ENCODE peak calls at places on chromosomes 7 and 10, in seven cellular contexts. B is GM23338, N is posterior cingulate gyrus, X is NCI-H1417, T is BE2C, O is sciatic nerve, P is upper lobe of right lung. U is an unnamed sample.

GRCh38 chr7:90720970-90721768 is 125.0 kb downstream of the CDK14 start:
- DNase-seq in T (no peak), B (peak), O (no peak), N (no peak), X (no peak), P (no peak), U (no peak)

GRCh38 chr7:37031571-37032257 is 307.4 kb upstream of the AOAH start:
- DNase-seq in O (peak), X (peak), P (peak), B (peak), N (peak), T (peak), U (peak)

GRCh38 chr10:99784731-99785441 is 2.4 kb downstream of the ABCC2 start:
- DNase-seq in X (no peak), T (no peak), P (no peak), N (no peak), O (no peak), B (peak), U (no peak)

GRCh38 chr7:600149-600814 is 80.6 kb upstream of the PDGFA start:
- DNase-seq in P (peak), O (no peak), X (no peak), T (no peak), B (no peak), N (no peak), U (no peak)

GRCh38 chr10:94010116-94010515 is 16.4 kb downstream of the PLCE1 start:
- DNase-seq in B (no peak), P (no peak), N (no peak), X (no peak), T (no peak), O (no peak), U (no peak)

GRCh38 chr7:29086545-29086944 is 59.8 kb downstream of the CPVL start:
- DNase-seq in B (no peak), N (no peak), O (no peak), X (no peak), P (no peak), T (no peak), U (no peak)

GRCh38 chr7:71824356-71824755 is 587.8 kb downstream of the CALN1 start:
- DNase-seq in O (no peak), N (no peak), X (no peak), T (no peak), B (peak), P (no peak), U (no peak)

GRCh38 chr10:69425513-69426298 is 9.0 kb upstream of the TACR2 start:
- DNase-seq in T (no peak), N (no peak), B (no peak), X (no peak), P (no peak), O (no peak), U (no peak)

GRCh38 chr7:665751-666453 is 60.6 kb upstream of the DNAAF5 start:
- DNase-seq in X (no peak), T (peak), P (peak), O (peak), N (peak), B (peak), U (no peak)

GRCh38 chr10:109934958-109935793 is 11.9 kb upstream of the XPNPEP1 start:
- DNase-seq in O (no peak), X (peak), N (no peak), B (peak), P (no peak), T (no peak), U (peak)

GRCh38 chr7:41268874-41269273 is 434.0 kb downstream of the INHBA start:
- DNase-seq in T (no peak), B (no peak), O (no peak), P (no peak), X (no peak), N (no peak), U (no peak)

GRCh38 chr10:124619802-124620490 is 124.2 kb downstream of the FAM53B start:
- DNase-seq in T (no peak), P (no peak), N (no peak), B (no peak), O (no peak), X (no peak), U (no peak)

GRCh38 chr7:14745076-14745475 is 157.5 kb downstream of the DGKB start:
- DNase-seq in X (no peak), N (no peak), T (no peak), P (no peak), B (no peak), O (no peak), U (peak)

GRCh38 chr7:134293029-134293740 is 23.5 kb downstream of the SLC35B4 start:
- DNase-seq in O (no peak), X (no peak), B (no peak), N (no peak), P (no peak), T (no peak), U (no peak)

GRCh38 chr7:38476764-38477163 is 154.4 kb downstream of the AMPH start:
- DNase-seq in B (no peak), N (no peak), X (no peak), P (no peak), O (no peak), T (no peak), U (no peak)

GRCh38 chr10:101848894-101849351 is 5.3 kb upstream of the KCNIP2 start:
- DNase-seq in O (no peak), P (no peak), T (no peak), N (no peak), X (no peak), B (peak), U (no peak)

GRCh38 chr10:94308866-94309265 is 53.9 kb downstream of the NOC3L start:
- DNase-seq in N (no peak), P (no peak), B (no peak), O (no peak), X (no peak), T (no peak), U (no peak)

GRCh38 chr10:34814228-34815173 is 595 bp downstream of the PARD3 start:
- DNase-seq in B (peak), O (peak), N (no peak), X (peak), P (peak), T (peak), U (peak)

GRCh38 chr10:5563991-5564536 is 39.3 kb downstream of the CALML3 start:
- DNase-seq in B (no peak), O (no peak), T (no peak), N (peak), X (no peak), P (peak), U (no peak)

GRCh38 chr7:45177801-45178200 is 20.2 kb downstream of the RAMP3 start:
- DNase-seq in P (peak), B (no peak), N (no peak), T (no peak), O (peak), X (no peak), U (no peak)

GRCh38 chr7:29345590-29345989 is 151.0 kb downstream of the CHN2 start:
- DNase-seq in O (no peak), X (peak), N (peak), T (peak), P (peak), B (peak), U (peak)

GRCh38 chr10:15738237-15738928 is 18.7 kb upstream of the ITGA8 start:
- DNase-seq in B (no peak), P (no peak), T (no peak), O (no peak), N (no peak), X (no peak), U (no peak)

GRCh38 chr7:23472974-23473847 is 2.9 kb upstream of the IGF2BP3 start:
- DNase-seq in N (no peak), P (no peak), O (no peak), T (peak), B (no peak), X (peak), U (no peak)

GRCh38 chr7:111499027-111499426 is 63.3 kb downstream of the IMMP2L start:
- DNase-seq in T (no peak), X (no peak), N (no peak), P (no peak), B (no peak), O (no peak), U (no peak)

GRCh38 chr10:19638173-19638872 is 177.9 kb upstream of the PLXDC2 start:
- DNase-seq in T (no peak), O (no peak), B (no peak), X (no peak), N (no peak), P (no peak), U (peak)

GRCh38 chr10:15515207-15515606 is 144.1 kb upstream of the FAM171A1 start:
- DNase-seq in T (no peak), O (peak), N (peak), B (no peak), X (no peak), P (no peak), U (peak)

GRCh38 chr10:47283101-47283630 is 16.8 kb upstream of the GDF10 start:
- DNase-seq in N (no peak), X (no peak), O (peak), P (no peak), B (no peak), T (no peak), U (no peak)

GRCh38 chr10:102299873-102300272 is 54.5 kb downstream of the GBF1 start:
- DNase-seq in B (no peak), X (no peak), N (no peak), O (no peak), P (no peak), T (no peak), U (no peak)

GRCh38 chr7:117673367-117673766 is 193.5 kb downstream of the CFTR start:
- DNase-seq in N (peak), T (no peak), O (no peak), X (no peak), P (peak), B (peak), U (peak)

GRCh38 chr7:80498481-80499349 is 13.1 kb downstream of the GNAT3 start:
- DNase-seq in B (no peak), P (no peak), X (no peak), O (no peak), T (no peak), N (no peak), U (peak)

GRCh38 chr10:70145666-70146488 is 623 bp downstream of the TYSND1 start:
- DNase-seq in X (peak), T (peak), N (peak), B (peak), O (peak), P (peak), U (peak)

GRCh38 chr10:103145860-103146466 is 47.1 kb downstream of the NT5C2 start:
- DNase-seq in B (no peak), X (no peak), O (peak), P (no peak), N (no peak), T (peak), U (peak)

GRCh38 chr7:125668321-125668993 is 738.8 kb upstream of the POT1 start:
- DNase-seq in N (no peak), X (no peak), T (no peak), O (no peak), P (no peak), B (no peak), U (no peak)

GRCh38 chr7:26858229-26858568 is 6.2 kb downstream of the SKAP2 start:
- DNase-seq in N (no peak), O (no peak), B (peak), X (no peak), T (no peak), P (no peak), U (no peak)

GRCh38 chr10:70602665-70603438 is at the start of gene PRF1:
- DNase-seq in B (no peak), T (no peak), X (no peak), N (no peak), O (no peak), P (peak), U (no peak)

GRCh38 chr10:48751730-48752129 is 67.1 kb downstream of the WDFY4 start:
- DNase-seq in N (no peak), B (no peak), X (no peak), P (no peak), T (no peak), O (no peak), U (no peak)

U was measured in SK-MEL-5.